ENCODE peak calls at places on chromosomes 5 and 9, in nine cellular contexts. G is ecto neural progenitor cell; D is MCF 10A; Z is neuronal stem cell; J is activated T-helper 1 cell treated with anti-CD3 and anti-CD28 coated beads, Interleukin-12 subunit alpha, Interleukin-12 subunit beta, Interleukin-2, Interleukin-4 antibody, amounts not matched to agents 30 ng/mL and 10 ng/mL and 1 ng/mL, durations not matched to agents 14 hours and 24 hours and 36 hours; E is naive B cell; I is RWPE1; N is NCI-H2081; Q is stimulated activated CD8-positive, alpha-beta memory T cell treated with anti-CD3 and anti-CD28 coated beads, Interleukin-7, amount 100 ng/mL, for 1 hour. K is an unnamed sample.

GRCh38 chr5:74648835-74649286 is 8.3 kb upstream of the ENC1 start:
- DNase-seq in N (peak; percentile 71), J (peak; percentile 26), G (no peak), I (peak; percentile 77), Z (peak; percentile 61), E (peak; percentile 49), D (peak; percentile 71), Q (no peak), K (no peak)

GRCh38 chr9:109331353-109331752 is 10.5 kb upstream of the EPB41L4B start:
- DNase-seq in N (no peak), I (peak; percentile 92), Z (no peak), J (no peak), E (no peak), D (peak; percentile 64), G (no peak), Q (no peak), K (no peak)

GRCh38 chr9:6739218-6739617 is 18.6 kb upstream of the KDM4C start:
- DNase-seq in J (no peak), D (peak; percentile 41), E (no peak), Z (no peak), G (no peak), N (peak; percentile 20), Q (no peak), I (no peak), K (no peak)

GRCh38 chr5:82327961-82328360 is 49.8 kb upstream of the RPS23 start:
- DNase-seq in G (no peak), I (no peak), N (no peak), E (no peak), D (no peak), Q (no peak), J (no peak), Z (no peak), K (no peak)

GRCh38 chr9:73050062-73050814 is 97.4 kb upstream of the ALDH1A1 start:
- DNase-seq in J (no peak), E (no peak), Z (no peak), I (no peak), D (no peak), N (no peak), Q (no peak), G (no peak), K (no peak)

GRCh38 chr9:131738838-131739191 is 1.1 kb downstream of the RAPGEF1 start:
- DNase-seq in D (peak; percentile 33), J (no peak), E (no peak), N (peak; percentile 29), Q (no peak), I (peak; percentile 70), Z (no peak), G (no peak), K (no peak)

GRCh38 chr5:106086352-106086751 is 1584.4 kb downstream of the EFNA5 start:
- DNase-seq in N (no peak), I (no peak), E (no peak), Z (no peak), Q (no peak), G (no peak), D (no peak), J (no peak), K (no peak)

GRCh38 chr5:39740404-39740803 is 315.6 kb upstream of the DAB2 start:
- DNase-seq in I (no peak), G (no peak), N (no peak), J (no peak), Q (no peak), E (no peak), D (no peak), Z (no peak), K (no peak)

GRCh38 chr9:5336683-5337082 is 3.0 kb downstream of the RLN1 start:
- DNase-seq in Z (no peak), G (no peak), I (no peak), N (no peak), Q (no peak), J (peak; percentile 23), E (peak; percentile 24), D (no peak), K (no peak)

GRCh38 chr5:8333977-8334376 is 465.0 kb downstream of the MTRR start:
- DNase-seq in J (no peak), Z (no peak), Q (no peak), N (no peak), E (no peak), D (no peak), I (no peak), G (no peak), K (no peak)

K was measured in CD8-positive, alpha-beta T cell.